ENCODE peak calls at places on chromosomes 4 and X, in four cellular contexts. One of them, this sample, is unnamed. For H3K27me3 and H3K36me3, the result is how much of the 10 kb centered on the place peaks cover.

GRCh38 chrX:47687249-47687648 is 28.3 kb upstream of the UXT start:
- DNase-seq in right atrium auricular region: no peak
- DNase-seq in tibial artery: no peak
- DNase-seq in brain microvascular endothelial cell: no peak
- DNase-seq in this sample: no peak

GRCh38 chr4:141636077-141636770 is at the start of gene IL15:
- DNase-seq in right atrium auricular region: peak
- DNase-seq in tibial artery: peak
- DNase-seq in brain microvascular endothelial cell: peak
- DNase-seq in this sample: peak

GRCh38 chr4:72312032-72312650 is 256.9 kb downstream of the ADAMTS3 start:
- DNase-seq in right atrium auricular region: peak
- DNase-seq in tibial artery: peak
- DNase-seq in brain microvascular endothelial cell: peak
- DNase-seq in this sample: peak

GRCh38 chrX:72395252-72395651 is 89.5 kb upstream of the CITED1 start:
- DNase-seq in right atrium auricular region: no peak
- DNase-seq in tibial artery: no peak
- DNase-seq in brain microvascular endothelial cell: no peak
- DNase-seq in this sample: peak

GRCh38 chr4:4574792-4575191 is 32.9 kb upstream of the STX18 start:
- DNase-seq in right atrium auricular region: peak
- DNase-seq in tibial artery: peak
- DNase-seq in brain microvascular endothelial cell: peak
- DNase-seq in this sample: peak

GRCh38 chr4:94419956-94420355 is 31.8 kb upstream of the PDLIM5 start:
- DNase-seq in right atrium auricular region: no peak
- DNase-seq in tibial artery: no peak
- DNase-seq in brain microvascular endothelial cell: peak
- DNase-seq in this sample: no peak

GRCh38 chr4:38696697-38697096 is 32.7 kb downstream of the KLF3 start:
- DNase-seq in right atrium auricular region: no peak
- DNase-seq in tibial artery: no peak
- DNase-seq in brain microvascular endothelial cell: no peak
- DNase-seq in this sample: no peak

GRCh38 chr4:101306764-101307615 is 40.3 kb downstream of the PPP3CA start:
- DNase-seq in right atrium auricular region: no peak
- DNase-seq in tibial artery: no peak
- DNase-seq in brain microvascular endothelial cell: no peak
- DNase-seq in this sample: no peak

GRCh38 chr4:15482842-15483241 is 13.2 kb downstream of the CC2D2A start:
- DNase-seq in right atrium auricular region: no peak
- DNase-seq in tibial artery: no peak
- DNase-seq in brain microvascular endothelial cell: peak
- DNase-seq in this sample: no peak

GRCh38 chr4:188037003-188037713 is 41.6 kb downstream of the ZFP42 start:
- DNase-seq in right atrium auricular region: no peak
- DNase-seq in tibial artery: no peak
- DNase-seq in brain microvascular endothelial cell: peak
- DNase-seq in this sample: peak

GRCh38 chr4:31146366-31146765 is 426.2 kb downstream of the PCDH7 start:
- DNase-seq in right atrium auricular region: no peak
- DNase-seq in tibial artery: no peak
- DNase-seq in brain microvascular endothelial cell: no peak
- DNase-seq in this sample: no peak

GRCh38 chr4:26116057-26116456 is 202.0 kb downstream of the SMIM20 start:
- DNase-seq in right atrium auricular region: no peak
- DNase-seq in tibial artery: no peak
- DNase-seq in brain microvascular endothelial cell: no peak
- DNase-seq in this sample: no peak

GRCh38 chrX:55484948-55485347 is 4.7 kb downstream of the USP51 start:
- DNase-seq in right atrium auricular region: no peak
- DNase-seq in tibial artery: no peak
- DNase-seq in brain microvascular endothelial cell: no peak
- DNase-seq in this sample: no peak

GRCh38 chr4:138863160-138863559 is 152.4 kb upstream of the NOCT start:
- DNase-seq in right atrium auricular region: no peak
- DNase-seq in tibial artery: no peak
- DNase-seq in brain microvascular endothelial cell: no peak
- DNase-seq in this sample: no peak

GRCh38 chr4:90328558-90328957 is 201.4 kb downstream of the CCSER1 start:
- DNase-seq in right atrium auricular region: no peak
- DNase-seq in tibial artery: no peak
- DNase-seq in brain microvascular endothelial cell: no peak
- DNase-seq in this sample: peak

GRCh38 chr4:177323416-177323815 is 13.7 kb downstream of the NEIL3 start:
- DNase-seq in right atrium auricular region: no peak
- DNase-seq in tibial artery: no peak
- DNase-seq in brain microvascular endothelial cell: no peak
- DNase-seq in this sample: no peak

GRCh38 chrX:20595928-20596550 is 329.3 kb upstream of the RPS6KA3 start:
- DNase-seq in right atrium auricular region: no peak
- DNase-seq in tibial artery: no peak
- DNase-seq in brain microvascular endothelial cell: no peak
- DNase-seq in this sample: no peak

GRCh38 chrX:103791233-103791632 is 14.6 kb downstream of the PLP1 start:
- DNase-seq in right atrium auricular region: no peak
- DNase-seq in tibial artery: no peak
- DNase-seq in brain microvascular endothelial cell: peak
- DNase-seq in this sample: no peak

GRCh38 chr4:123453006-123453685 is 56.6 kb downstream of the SPRY1 start:
- DNase-seq in right atrium auricular region: no peak
- DNase-seq in tibial artery: no peak
- DNase-seq in brain microvascular endothelial cell: peak
- DNase-seq in this sample: no peak

GRCh38 chrX:100413231-100413630 is 3.2 kb upstream of the PCDH19 start:
- DNase-seq in right atrium auricular region: peak
- DNase-seq in tibial artery: peak
- DNase-seq in brain microvascular endothelial cell: peak
- DNase-seq in this sample: peak

GRCh38 chrX:138765061-138765460 is 53.5 kb upstream of the FGF13 start:
- DNase-seq in right atrium auricular region: no peak
- DNase-seq in tibial artery: no peak
- DNase-seq in brain microvascular endothelial cell: no peak
- DNase-seq in this sample: no peak

GRCh38 chr4:86054676-86055075 is 305.2 kb downstream of the MAPK10 start:
- DNase-seq in right atrium auricular region: no peak
- DNase-seq in tibial artery: no peak
- DNase-seq in brain microvascular endothelial cell: no peak
- DNase-seq in this sample: no peak

GRCh38 chr4:73770917-73771316 is 30.5 kb downstream of the CXCL8 start:
- DNase-seq in right atrium auricular region: no peak
- DNase-seq in tibial artery: no peak
- DNase-seq in brain microvascular endothelial cell: no peak
- DNase-seq in this sample: no peak

GRCh38 chr4:41992967-41993857 is 2.9 kb downstream of the SLC30A9 start:
- DNase-seq in right atrium auricular region: no peak
- DNase-seq in tibial artery: no peak
- DNase-seq in brain microvascular endothelial cell: no peak
- DNase-seq in this sample: no peak

GRCh38 chrX:152074163-152074562 is 64.2 kb downstream of the MAGEA10 start:
- DNase-seq in right atrium auricular region: no peak
- DNase-seq in tibial artery: no peak
- DNase-seq in brain microvascular endothelial cell: peak
- DNase-seq in this sample: no peak

GRCh38 chrX:103584606-103585005 is 709 bp upstream of the TCEAL4 start:
- DNase-seq in right atrium auricular region: no peak
- DNase-seq in tibial artery: no peak
- DNase-seq in brain microvascular endothelial cell: peak
- DNase-seq in this sample: no peak

GRCh38 chr4:5572114-5572513 is 136.2 kb downstream of the EVC2 start:
- DNase-seq in right atrium auricular region: no peak
- DNase-seq in tibial artery: no peak
- DNase-seq in brain microvascular endothelial cell: no peak
- DNase-seq in this sample: no peak

GRCh38 chrX:153474718-153475117 is 4.3 kb upstream of the HAUS7 start:
- DNase-seq in right atrium auricular region: peak
- DNase-seq in tibial artery: peak
- DNase-seq in brain microvascular endothelial cell: no peak
- DNase-seq in this sample: peak

GRCh38 chrX:110219920-110220319 is 98.0 kb downstream of the AMMECR1 start:
- DNase-seq in right atrium auricular region: no peak
- DNase-seq in tibial artery: no peak
- DNase-seq in brain microvascular endothelial cell: no peak
- DNase-seq in this sample: no peak

GRCh38 chr4:6746721-6747689 is 31.0 kb downstream of the BLOC1S4 start:
- DNase-seq in right atrium auricular region: no peak
- DNase-seq in tibial artery: no peak
- DNase-seq in brain microvascular endothelial cell: no peak
- DNase-seq in this sample: peak

GRCh38 chrX:118219866-118220265 is 103.3 kb upstream of the KLHL13 start:
- DNase-seq in right atrium auricular region: no peak
- DNase-seq in tibial artery: no peak
- DNase-seq in brain microvascular endothelial cell: no peak
- DNase-seq in this sample: no peak

GRCh38 chr4:11618666-11619282 is 190.1 kb upstream of the HS3ST1 start:
- DNase-seq in right atrium auricular region: no peak
- DNase-seq in tibial artery: no peak
- DNase-seq in brain microvascular endothelial cell: no peak
- DNase-seq in this sample: no peak

GRCh38 chr4:88969271-88969670 is 87.7 kb downstream of the FAM13A start:
- DNase-seq in right atrium auricular region: no peak
- DNase-seq in tibial artery: no peak
- DNase-seq in brain microvascular endothelial cell: no peak
- DNase-seq in this sample: no peak

GRCh38 chr4:5746829-5747745 is 36.1 kb downstream of the EVC start:
- DNase-seq in right atrium auricular region: peak
- DNase-seq in tibial artery: no peak
- DNase-seq in brain microvascular endothelial cell: peak
- DNase-seq in this sample: no peak

GRCh38 chrX:69313622-69314290 is 148.5 kb upstream of the PJA1 start:
- DNase-seq in right atrium auricular region: peak
- DNase-seq in tibial artery: no peak
- DNase-seq in brain microvascular endothelial cell: no peak
- DNase-seq in this sample: no peak

GRCh38 chrX:69317721-69318120 is 152.5 kb upstream of the PJA1 start:
- DNase-seq in right atrium auricular region: peak
- DNase-seq in tibial artery: no peak
- DNase-seq in brain microvascular endothelial cell: no peak
- DNase-seq in this sample: no peak

GRCh38 chrX:69312141-69312670 is 147.0 kb upstream of the PJA1 start:
- DNase-seq in right atrium auricular region: no peak
- DNase-seq in tibial artery: no peak
- DNase-seq in brain microvascular endothelial cell: no peak
- DNase-seq in this sample: no peak

GRCh38 chrX:69318651-69319305 is 153.5 kb upstream of the PJA1 start:
- DNase-seq in right atrium auricular region: peak
- DNase-seq in tibial artery: no peak
- DNase-seq in brain microvascular endothelial cell: no peak
- DNase-seq in this sample: no peak

DNA sequence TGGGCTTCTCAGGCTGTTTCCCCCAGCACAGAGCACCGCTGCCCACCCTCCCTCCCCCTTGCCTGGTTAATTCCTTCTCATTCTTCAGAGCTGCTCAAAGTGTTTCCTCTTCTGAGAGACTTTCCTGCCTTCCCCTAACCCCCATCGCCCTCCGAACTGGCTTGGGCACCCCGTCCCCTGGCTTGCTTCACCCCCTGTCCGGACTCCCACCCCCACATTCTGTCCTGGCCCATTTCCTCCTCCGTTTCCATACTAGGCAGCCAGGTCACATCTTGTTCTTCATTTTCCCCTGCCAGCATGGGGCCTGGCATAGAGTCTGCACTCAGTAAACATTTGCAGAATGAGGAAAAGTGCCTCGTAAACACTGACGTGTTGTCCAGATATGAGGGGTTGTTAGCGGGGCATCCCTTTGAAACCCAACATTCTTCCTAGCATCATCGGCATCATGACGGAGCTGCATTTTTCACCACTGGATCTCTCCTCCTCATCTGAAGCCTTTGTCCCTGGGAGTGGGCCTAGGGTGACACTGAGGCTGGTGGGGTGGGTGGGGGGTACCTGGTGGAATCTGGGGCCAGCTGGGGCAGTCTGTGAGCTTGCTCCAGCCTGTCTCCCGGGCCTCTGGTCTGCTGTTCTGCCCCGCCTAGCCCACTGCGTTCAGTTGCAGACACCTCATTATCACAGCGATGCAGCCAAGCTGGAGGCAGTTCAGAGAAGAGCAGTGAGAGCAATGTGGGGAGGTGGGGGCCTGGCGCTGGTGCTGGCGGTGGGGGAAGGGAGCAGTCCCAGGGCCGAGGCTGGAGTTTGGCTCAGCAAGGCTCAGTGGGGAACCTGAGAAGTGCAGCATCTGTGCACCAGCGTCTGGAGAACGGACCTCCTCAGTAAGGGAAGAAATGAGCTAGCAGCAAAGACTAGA is 149.4 kb upstream of the PJA1 start:
- DNase-seq in right atrium auricular region: peak
- DNase-seq in tibial artery: no peak
- DNase-seq in brain microvascular endothelial cell: no peak
- DNase-seq in this sample: no peak
- H3K27me3 ChIP-seq in right atrium auricular region: under half
- H3K27me3 ChIP-seq in tibial artery: under half
- H3K27me3 ChIP-seq in brain microvascular endothelial cell: under half
- H3K27me3 ChIP-seq in this sample: under half

DNA sequence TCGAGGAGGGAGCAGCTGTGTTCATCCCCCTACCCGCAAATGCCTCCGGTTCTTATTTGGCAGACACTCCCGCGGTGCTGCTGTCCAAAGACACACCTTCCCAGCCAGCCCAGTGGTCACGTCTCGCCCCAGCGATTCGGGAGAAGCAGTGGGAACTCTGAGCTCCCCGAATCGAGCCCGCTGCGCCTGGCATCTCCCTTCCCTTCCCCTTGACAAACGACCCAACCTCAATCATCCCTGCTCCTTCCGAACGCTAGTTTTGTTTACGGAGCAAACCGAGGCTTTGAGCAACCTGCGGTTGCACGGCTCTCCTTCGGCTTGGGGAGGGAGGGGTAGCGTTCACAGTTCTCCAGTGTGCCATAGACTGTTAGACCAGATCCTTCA is 299 bp upstream of the FRMPD4 start:
- DNase-seq in right atrium auricular region: no peak
- DNase-seq in tibial artery: no peak
- DNase-seq in brain microvascular endothelial cell: no peak
- DNase-seq in this sample: peak
- H3K4me3 ChIP-seq in right atrium auricular region: peak
- H3K4me3 ChIP-seq in tibial artery: no peak
- H3K4me3 ChIP-seq in brain microvascular endothelial cell: peak
- H3K4me3 ChIP-seq in this sample: peak

GRCh38 chr4:2905544-2905943 is 57.7 kb downstream of the NOP14 start:
- DNase-seq in right atrium auricular region: no peak
- DNase-seq in tibial artery: no peak
- DNase-seq in brain microvascular endothelial cell: no peak
- DNase-seq in this sample: no peak
- H3K36me3 ChIP-seq in right atrium auricular region: half or more
- H3K36me3 ChIP-seq in tibial artery: half or more
- H3K36me3 ChIP-seq in brain microvascular endothelial cell: half or more
- H3K36me3 ChIP-seq in this sample: under half

GRCh38 chr4:95548738-95549245 is at the start of gene UNC5C:
- DNase-seq in right atrium auricular region: peak
- DNase-seq in tibial artery: peak
- DNase-seq in brain microvascular endothelial cell: peak
- DNase-seq in this sample: no peak
- H3K27me3 ChIP-seq in right atrium auricular region: under half
- H3K27me3 ChIP-seq in tibial artery: under half
- H3K27me3 ChIP-seq in brain microvascular endothelial cell: under half
- H3K27me3 ChIP-seq in this sample: under half